ENCODE peak calls at places on chromosome 6, in five cellular contexts. One of them, this sample, is unnamed.

GRCh38 chr6:141359953-141360352 is 772.8 kb upstream of the GJE1 start:
- DNase-seq in breast epithelium: no peak
- DNase-seq in OCI-LY7: no peak
- DNase-seq in upper lobe of right lung: no peak
- DNase-seq in stomach: no peak
- DNase-seq in this sample: peak; percentile 50

GRCh38 chr6:142011156-142011555 is 121.6 kb upstream of the GJE1 start:
- DNase-seq in breast epithelium: no peak
- DNase-seq in OCI-LY7: no peak
- DNase-seq in upper lobe of right lung: no peak
- DNase-seq in stomach: no peak
- DNase-seq in this sample: peak; percentile 53

GRCh38 chr6:34871853-34872252 is 16.0 kb downstream of the TAF11 start:
- DNase-seq in breast epithelium: no peak
- DNase-seq in OCI-LY7: no peak
- DNase-seq in upper lobe of right lung: no peak
- DNase-seq in stomach: no peak
- DNase-seq in this sample: no peak

GRCh38 chr6:45607818-45608217 is 230.1 kb upstream of the SUPT3H start:
- DNase-seq in breast epithelium: no peak
- DNase-seq in OCI-LY7: no peak
- DNase-seq in upper lobe of right lung: no peak
- DNase-seq in stomach: no peak
- DNase-seq in this sample: peak; percentile 13

GRCh38 chr6:49087372-49087771 is 375.7 kb downstream of the MMUT start:
- DNase-seq in breast epithelium: no peak
- DNase-seq in OCI-LY7: no peak
- DNase-seq in upper lobe of right lung: no peak
- DNase-seq in stomach: no peak
- DNase-seq in this sample: peak; percentile 16

GRCh38 chr6:131038612-131039344 is 24.3 kb downstream of the EPB41L2 start:
- DNase-seq in breast epithelium: no peak
- DNase-seq in OCI-LY7: no peak
- DNase-seq in upper lobe of right lung: no peak
- DNase-seq in stomach: no peak
- DNase-seq in this sample: peak; percentile 58

GRCh38 chr6:109896333-109896732 is 81.8 kb upstream of the GPR6 start:
- DNase-seq in breast epithelium: no peak
- DNase-seq in OCI-LY7: no peak
- DNase-seq in upper lobe of right lung: no peak
- DNase-seq in stomach: no peak
- DNase-seq in this sample: peak; percentile 30

GRCh38 chr6:81735756-81736380 is 16.6 kb downstream of the TENT5A start:
- DNase-seq in breast epithelium: no peak
- DNase-seq in OCI-LY7: no peak
- DNase-seq in upper lobe of right lung: no peak
- DNase-seq in stomach: no peak
- DNase-seq in this sample: peak; percentile 39

GRCh38 chr6:56757585-56757984 is 114.9 kb upstream of the DST start:
- DNase-seq in breast epithelium: no peak
- DNase-seq in OCI-LY7: no peak
- DNase-seq in upper lobe of right lung: no peak
- DNase-seq in stomach: peak; percentile 69
- DNase-seq in this sample: peak; percentile 87

GRCh38 chr6:138592698-138593097 is 93.4 kb upstream of the NHSL1 start:
- DNase-seq in breast epithelium: no peak
- DNase-seq in OCI-LY7: peak; percentile 66
- DNase-seq in upper lobe of right lung: no peak
- DNase-seq in stomach: no peak
- DNase-seq in this sample: no peak

GRCh38 chr6:138594749-138595148 is 95.5 kb upstream of the NHSL1 start:
- DNase-seq in breast epithelium: no peak
- DNase-seq in OCI-LY7: no peak
- DNase-seq in upper lobe of right lung: no peak
- DNase-seq in stomach: no peak
- DNase-seq in this sample: no peak

GRCh38 chr6:138596126-138596525 is 96.8 kb upstream of the NHSL1 start:
- DNase-seq in breast epithelium: no peak
- DNase-seq in OCI-LY7: no peak
- DNase-seq in upper lobe of right lung: no peak
- DNase-seq in stomach: no peak
- DNase-seq in this sample: no peak

GRCh38 chr6:138593100-138593877 is 94.0 kb upstream of the NHSL1 start:
- DNase-seq in breast epithelium: peak; percentile 30
- DNase-seq in OCI-LY7: peak; percentile 10
- DNase-seq in upper lobe of right lung: no peak
- DNase-seq in stomach: peak; percentile 30
- DNase-seq in this sample: peak; percentile 97

GRCh38 chr6:138594042-138594636 is 94.8 kb upstream of the NHSL1 start:
- DNase-seq in breast epithelium: no peak
- DNase-seq in OCI-LY7: no peak
- DNase-seq in upper lobe of right lung: no peak
- DNase-seq in stomach: no peak
- DNase-seq in this sample: no peak
- H3K4me3 ChIP-seq in breast epithelium: no peak overlapping the region
- H3K4me3 ChIP-seq in OCI-LY7: no peak overlapping the region
- H3K4me3 ChIP-seq in upper lobe of right lung: no peak overlapping the region
- H3K4me3 ChIP-seq in stomach: no peak overlapping the region
- H3K4me3 ChIP-seq in this sample: no peak overlapping the region

GRCh38 chr6:157227202-157228166 is 95.8 kb downstream of the TMEM242 start:
- DNase-seq in breast epithelium: no peak
- DNase-seq in OCI-LY7: peak; percentile 27
- DNase-seq in upper lobe of right lung: peak; percentile 37
- DNase-seq in stomach: no peak
- DNase-seq in this sample: peak; percentile 33
- TF ChIP-seq CTCF in breast epithelium: no peak
- TF ChIP-seq CTCF in OCI-LY7: peak; percentile 67
- TF ChIP-seq CTCF in upper lobe of right lung: peak; percentile 16
- TF ChIP-seq CTCF in stomach: no peak
- TF ChIP-seq CTCF in this sample: peak; percentile 50

DNA sequence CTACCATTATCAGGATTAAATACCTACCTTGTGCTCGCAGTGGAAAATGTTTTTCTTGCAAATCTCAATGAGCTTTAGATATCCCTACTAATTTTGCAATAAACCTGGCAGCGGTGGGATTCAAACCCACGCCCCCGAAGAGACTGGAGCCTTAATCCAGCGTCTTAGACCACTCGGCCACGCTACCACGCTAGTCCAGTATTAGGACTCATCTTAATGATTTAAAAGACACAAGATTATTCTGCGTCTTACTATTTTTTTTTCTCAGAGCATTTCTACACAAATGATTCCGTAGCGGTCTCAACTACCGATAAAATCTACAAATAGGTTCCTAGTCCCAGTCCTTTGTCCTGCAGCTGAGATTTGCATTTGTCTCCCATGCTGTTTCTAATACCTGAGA is 35.2 kb upstream of the ZSCAN23 start:
- DNase-seq in breast epithelium: no peak
- DNase-seq in OCI-LY7: no peak
- DNase-seq in upper lobe of right lung: no peak
- DNase-seq in stomach: no peak
- DNase-seq in this sample: no peak
- H3K4me3 ChIP-seq in breast epithelium: no peak overlapping the region
- H3K4me3 ChIP-seq in OCI-LY7: no peak overlapping the region
- H3K4me3 ChIP-seq in upper lobe of right lung: no peak overlapping the region
- H3K4me3 ChIP-seq in stomach: no peak overlapping the region
- H3K4me3 ChIP-seq in this sample: no peak overlapping the region

DNA sequence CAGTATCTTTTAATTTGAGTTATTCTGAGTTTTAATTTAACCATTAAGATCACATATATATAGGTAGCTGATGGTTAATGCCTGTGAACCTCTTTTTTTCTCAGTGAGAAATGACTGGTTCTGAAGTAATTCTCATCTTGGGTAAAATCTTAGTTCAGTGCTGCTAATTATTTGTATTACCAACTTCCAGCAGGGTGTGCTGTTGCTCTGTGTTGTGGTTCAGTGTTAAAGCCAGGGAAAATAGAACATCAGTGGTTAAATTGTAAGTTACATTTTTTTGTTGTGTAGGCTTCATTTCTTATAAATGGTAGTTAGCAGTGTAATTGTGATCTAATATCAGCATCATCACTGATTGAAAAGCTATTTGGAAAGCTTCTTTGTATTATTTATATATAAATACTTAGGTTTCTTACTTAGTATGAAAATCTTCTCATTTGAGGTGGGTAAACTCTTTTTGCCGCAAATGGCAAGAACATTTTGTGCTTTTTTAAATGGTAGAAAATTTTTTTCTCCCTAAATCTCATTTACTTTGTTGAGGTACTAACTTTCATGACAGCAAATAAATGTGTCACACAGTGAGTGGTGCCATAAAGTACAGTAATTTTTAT is 43.7 kb downstream of the CDC5L start:
- DNase-seq in breast epithelium: no peak
- DNase-seq in OCI-LY7: peak; percentile 55
- DNase-seq in upper lobe of right lung: no peak
- DNase-seq in stomach: peak; percentile 37
- DNase-seq in this sample: peak; percentile 88
- TF ChIP-seq CTCF in breast epithelium: peak; percentile 71
- TF ChIP-seq CTCF in OCI-LY7: peak; percentile 92
- TF ChIP-seq CTCF in upper lobe of right lung: peak; percentile 70
- TF ChIP-seq CTCF in stomach: peak; percentile 35
- TF ChIP-seq CTCF in this sample: peak; percentile 73

GRCh38 chr6:112640895-112641294 is 293.8 kb downstream of the RFPL4B start:
- DNase-seq in breast epithelium: no peak
- DNase-seq in OCI-LY7: no peak
- DNase-seq in upper lobe of right lung: no peak
- DNase-seq in stomach: no peak
- DNase-seq in this sample: peak; percentile 79
- H3K4me3 ChIP-seq in breast epithelium: no peak overlapping the region
- H3K4me3 ChIP-seq in OCI-LY7: no peak overlapping the region
- H3K4me3 ChIP-seq in upper lobe of right lung: no peak overlapping the region
- H3K4me3 ChIP-seq in stomach: no peak overlapping the region
- H3K4me3 ChIP-seq in this sample: no peak overlapping the region

DNA sequence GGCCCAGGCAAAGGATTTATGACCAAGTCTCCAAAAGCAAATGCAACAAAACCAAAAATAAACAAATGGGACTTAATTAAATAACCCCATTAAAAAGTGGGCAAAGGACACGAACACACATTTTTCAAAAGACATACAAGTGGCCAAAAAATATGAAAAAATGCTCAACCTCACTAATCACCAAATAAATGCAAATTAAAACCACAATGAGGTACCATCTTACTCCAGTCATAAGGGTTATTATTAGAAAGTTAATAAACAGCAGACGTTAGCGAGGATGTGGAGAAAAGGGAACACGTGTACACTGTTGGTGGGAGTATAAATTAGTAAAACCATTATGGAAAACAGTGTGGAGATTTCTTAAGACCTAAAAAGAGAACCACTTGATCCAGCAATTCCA is 71.1 kb downstream of the CEP162 start:
- DNase-seq in breast epithelium: no peak
- DNase-seq in OCI-LY7: no peak
- DNase-seq in upper lobe of right lung: no peak
- DNase-seq in stomach: no peak
- DNase-seq in this sample: no peak
- TF ChIP-seq CTCF in breast epithelium: no peak
- TF ChIP-seq CTCF in OCI-LY7: no peak
- TF ChIP-seq CTCF in upper lobe of right lung: no peak
- TF ChIP-seq CTCF in stomach: no peak
- TF ChIP-seq CTCF in this sample: no peak

GRCh38 chr6:18264338-18265098 is at the start of gene DEK:
- DNase-seq in breast epithelium: peak; percentile 73
- DNase-seq in OCI-LY7: peak; percentile 86
- DNase-seq in upper lobe of right lung: peak; percentile 92
- DNase-seq in stomach: peak; percentile 86
- DNase-seq in this sample: peak; percentile 81
- H3K4me3 ChIP-seq in breast epithelium: peak within 1 kb of the TSS; percentile 65
- H3K4me3 ChIP-seq in OCI-LY7: peak within 1 kb of the TSS; percentile 90
- H3K4me3 ChIP-seq in upper lobe of right lung: peak within 1 kb of the TSS; percentile 90
- H3K4me3 ChIP-seq in stomach: peak within 1 kb of the TSS; percentile 72
- H3K4me3 ChIP-seq in this sample: peak within 1 kb of the TSS; percentile 91

DNA sequence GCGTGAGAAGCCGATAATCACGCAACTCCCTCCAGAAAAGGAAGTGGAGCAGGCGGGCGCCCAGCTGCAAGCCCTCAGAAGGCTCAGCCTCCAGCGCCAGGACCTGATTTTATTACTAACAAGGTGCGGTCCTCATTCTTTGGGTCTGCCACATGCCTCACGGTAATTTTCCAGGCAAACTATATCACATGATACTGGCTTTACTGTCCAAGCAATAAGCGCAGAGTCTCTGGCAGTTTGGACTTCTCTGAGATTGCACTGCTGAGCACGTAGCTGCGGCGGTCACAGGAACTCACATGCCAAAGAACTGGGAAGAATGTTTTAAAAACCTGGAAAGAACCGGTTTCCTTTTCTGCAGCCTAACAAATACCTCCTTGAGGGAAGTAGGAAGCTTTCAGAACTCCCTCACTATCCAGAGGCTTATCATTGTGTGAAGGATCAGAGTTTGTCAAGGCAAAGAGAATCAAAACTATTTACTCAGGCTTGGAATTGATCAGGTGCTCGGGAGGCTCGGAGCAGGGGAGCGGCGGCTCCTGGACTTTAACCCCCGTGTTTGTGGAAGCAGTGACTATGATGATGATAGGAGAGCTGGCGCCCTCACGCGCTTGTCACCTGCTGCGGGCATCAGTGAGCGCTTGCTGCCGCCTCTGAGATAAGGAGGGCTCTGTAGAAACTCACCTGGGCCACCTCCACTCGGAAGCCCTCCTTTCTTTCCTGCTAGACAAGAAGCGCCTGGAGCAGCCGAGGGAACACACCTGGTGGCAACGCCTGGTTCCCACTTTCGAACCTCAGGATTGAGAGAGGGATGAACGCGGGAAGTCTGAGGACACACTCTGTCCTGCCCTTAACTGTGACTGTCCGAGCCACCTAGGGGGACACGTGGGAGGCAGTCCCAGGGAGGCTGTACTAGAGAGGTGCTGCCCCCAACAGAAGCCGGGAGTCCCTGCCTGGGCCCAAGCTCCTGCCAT is 27.2 kb upstream of the SYNJ2 start:
- DNase-seq in breast epithelium: no peak
- DNase-seq in OCI-LY7: no peak
- DNase-seq in upper lobe of right lung: no peak
- DNase-seq in stomach: peak; percentile 87
- DNase-seq in this sample: peak; percentile 43
- TF ChIP-seq CTCF in breast epithelium: no peak
- TF ChIP-seq CTCF in OCI-LY7: no peak
- TF ChIP-seq CTCF in upper lobe of right lung: no peak
- TF ChIP-seq CTCF in stomach: no peak
- TF ChIP-seq CTCF in this sample: no peak

GRCh38 chr6:13613029-13613594 is 2.0 kb upstream of the NOL7 start:
- DNase-seq in breast epithelium: no peak
- DNase-seq in OCI-LY7: peak; percentile 23
- DNase-seq in upper lobe of right lung: no peak
- DNase-seq in stomach: no peak
- DNase-seq in this sample: no peak
- H3K4me3 ChIP-seq in breast epithelium: no peak overlapping the region
- H3K4me3 ChIP-seq in OCI-LY7: peak overlapping the region; percentile 98
- H3K4me3 ChIP-seq in upper lobe of right lung: no peak overlapping the region
- H3K4me3 ChIP-seq in stomach: no peak overlapping the region
- H3K4me3 ChIP-seq in this sample: no peak overlapping the region

GRCh38 chr6:170455335-170455979 is 97.7 kb downstream of the PSMB1 start:
- DNase-seq in breast epithelium: no peak
- DNase-seq in OCI-LY7: no peak
- DNase-seq in upper lobe of right lung: peak; percentile 40
- DNase-seq in stomach: no peak
- DNase-seq in this sample: no peak
- TF ChIP-seq CTCF in breast epithelium: no peak
- TF ChIP-seq CTCF in OCI-LY7: no peak
- TF ChIP-seq CTCF in upper lobe of right lung: no peak
- TF ChIP-seq CTCF in stomach: no peak
- TF ChIP-seq CTCF in this sample: no peak